ENCODE peak calls at places on chromosomes 7 and 10, in four cellular contexts. H is cardiac muscle cell; L is endothelial cell of umbilical vein; U is naive thymus-derived CD4-positive, alpha-beta T cell. I is an unnamed sample.

GRCh38 chr10:60425392-60426110 is 35.9 kb upstream of the ANK3 start:
- DNase-seq in H (peak; percentile 47), L (peak; percentile 95), U (no peak), I (no peak)

GRCh38 chr10:131771634-131772358 is 129.0 kb upstream of the PPP2R2D start:
- DNase-seq in H (no peak), L (no peak), U (no peak), I (no peak)

GRCh38 chr7:132187869-132188789 is 388.1 kb downstream of the PLXNA4 start:
- DNase-seq in H (no peak), L (no peak), U (no peak), I (no peak)

GRCh38 chr7:139112741-139113250 is 3.3 kb upstream of the ZC3HAV1 start:
- DNase-seq in H (no peak), L (no peak), U (no peak), I (no peak)

GRCh38 chr10:49645417-49646255 is 31.8 kb downstream of the CHAT start:
- DNase-seq in H (no peak), L (no peak), U (no peak), I (no peak)

GRCh38 chr10:14838582-14839304 is 637 bp downstream of the HSPA14 start:
- DNase-seq in H (peak; percentile 16), L (peak; percentile 46), U (peak; percentile 45), I (peak; percentile 47)

GRCh38 chr7:100687740-100688592 is 6.1 kb downstream of the GIGYF1 start:
- DNase-seq in H (no peak), L (no peak), U (no peak), I (no peak)

GRCh38 chr10:126892150-126892872 is 12.9 kb upstream of the DOCK1 start:
- DNase-seq in H (no peak), L (no peak), U (no peak), I (no peak)

GRCh38 chr10:107665459-107665858 is 501.0 kb upstream of the SORCS1 start:
- DNase-seq in H (no peak), L (no peak), U (no peak), I (no peak)

GRCh38 chr7:116633131-116633988 is 38.6 kb upstream of the MET start:
- DNase-seq in H (peak; percentile 62), L (no peak), U (no peak), I (no peak)

DNA sequence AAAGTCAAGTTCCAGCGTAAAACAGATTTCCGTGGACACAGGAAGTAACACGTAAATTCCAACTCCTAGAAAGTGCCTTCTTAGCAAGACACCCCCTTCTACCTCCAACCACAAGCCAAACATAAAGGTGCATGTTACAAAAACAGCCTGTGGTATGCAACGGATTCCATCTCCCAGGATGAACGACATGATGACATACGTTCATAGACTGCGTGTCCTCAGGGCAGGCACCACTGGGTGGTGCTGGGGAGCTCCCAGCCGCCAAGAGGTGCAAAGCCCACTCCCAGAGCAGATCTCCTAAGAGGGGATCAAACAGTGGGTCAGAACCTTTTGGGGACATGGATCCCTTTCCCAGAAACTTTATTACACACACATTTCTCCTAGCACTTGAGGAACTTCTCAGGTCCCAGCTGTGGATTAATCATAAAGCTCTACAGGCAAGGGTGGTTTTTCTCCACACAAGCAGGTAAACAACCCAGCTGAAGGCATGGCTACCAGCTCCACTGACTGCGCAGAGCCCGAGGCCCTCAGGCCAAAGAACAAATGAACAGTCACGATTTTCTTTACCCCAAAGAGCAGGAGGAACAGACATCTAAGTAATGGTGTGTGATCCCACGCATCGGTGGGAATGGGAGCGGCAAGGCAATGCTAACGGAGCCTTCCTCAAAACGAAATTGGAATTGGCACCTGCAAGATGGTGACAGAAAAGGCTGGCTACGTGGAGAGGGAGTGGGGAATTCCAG is 13.8 kb downstream of the PSAP start:
- DNase-seq in H (no peak), L (no peak), U (no peak), I (no peak)
- H3K4me1 ChIP-seq in H (peaks cover 43% of the 10 kb centered on the region), L (peaks cover 26% of the 10 kb centered on the region), U (peaks cover 5% of the 10 kb centered on the region), I (peaks cover 52% of the 10 kb centered on the region)

DNA sequence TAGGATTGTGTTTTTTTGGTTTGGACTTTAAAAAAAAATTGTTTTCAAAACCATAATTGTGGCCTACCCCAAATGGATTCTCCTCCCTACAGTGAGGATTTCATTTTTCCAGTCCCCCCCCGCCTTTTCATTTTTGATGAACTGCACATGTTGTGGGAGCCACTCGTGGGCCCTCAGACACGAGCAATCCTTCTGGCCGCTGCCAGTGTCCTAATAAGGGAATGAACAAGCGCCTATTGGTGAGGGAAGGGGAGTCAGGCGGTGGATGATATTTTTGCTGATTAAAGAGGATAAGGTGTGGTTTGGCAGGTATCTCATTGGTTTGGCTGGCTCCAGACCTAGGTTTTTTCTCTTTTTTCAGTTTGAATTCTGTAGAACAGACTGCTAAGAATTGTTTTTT is 78.7 kb upstream of the AGBL3 start:
- DNase-seq in H (peak; percentile 45), L (no peak), U (no peak), I (no peak)
- H3K4me1 ChIP-seq in H (no peaks in the 10 kb centered on the region), L (no peaks in the 10 kb centered on the region), U (no peaks in the 10 kb centered on the region), I (peaks cover 10% of the 10 kb centered on the region)

DNA sequence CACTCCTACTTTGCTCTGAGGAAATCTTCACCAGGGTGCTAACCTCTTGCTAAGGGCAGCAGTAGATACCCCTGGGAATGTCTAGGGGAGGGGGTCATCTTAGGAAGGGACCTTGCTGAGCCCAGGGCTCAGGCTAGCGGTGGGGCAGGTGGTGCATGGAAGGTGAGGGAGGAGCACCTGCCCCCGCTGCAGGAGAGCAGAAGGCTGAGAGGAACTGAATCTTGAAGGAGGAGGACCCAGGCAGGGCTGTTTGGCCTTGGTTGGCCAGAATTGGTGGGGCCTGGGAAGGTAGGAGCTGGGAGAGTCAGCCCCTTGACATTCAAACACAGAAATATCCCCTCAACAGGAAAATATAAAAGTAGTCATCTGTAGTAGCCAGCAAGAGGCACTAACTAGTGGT is 7.0 kb downstream of the CALHM3 start:
- DNase-seq in H (no peak), L (no peak), U (no peak), I (no peak)
- H3K4me1 ChIP-seq in H (no peaks in the 10 kb centered on the region), L (no peaks in the 10 kb centered on the region), U (peaks cover 27% of the 10 kb centered on the region), I (peaks cover 6% of the 10 kb centered on the region)

DNA sequence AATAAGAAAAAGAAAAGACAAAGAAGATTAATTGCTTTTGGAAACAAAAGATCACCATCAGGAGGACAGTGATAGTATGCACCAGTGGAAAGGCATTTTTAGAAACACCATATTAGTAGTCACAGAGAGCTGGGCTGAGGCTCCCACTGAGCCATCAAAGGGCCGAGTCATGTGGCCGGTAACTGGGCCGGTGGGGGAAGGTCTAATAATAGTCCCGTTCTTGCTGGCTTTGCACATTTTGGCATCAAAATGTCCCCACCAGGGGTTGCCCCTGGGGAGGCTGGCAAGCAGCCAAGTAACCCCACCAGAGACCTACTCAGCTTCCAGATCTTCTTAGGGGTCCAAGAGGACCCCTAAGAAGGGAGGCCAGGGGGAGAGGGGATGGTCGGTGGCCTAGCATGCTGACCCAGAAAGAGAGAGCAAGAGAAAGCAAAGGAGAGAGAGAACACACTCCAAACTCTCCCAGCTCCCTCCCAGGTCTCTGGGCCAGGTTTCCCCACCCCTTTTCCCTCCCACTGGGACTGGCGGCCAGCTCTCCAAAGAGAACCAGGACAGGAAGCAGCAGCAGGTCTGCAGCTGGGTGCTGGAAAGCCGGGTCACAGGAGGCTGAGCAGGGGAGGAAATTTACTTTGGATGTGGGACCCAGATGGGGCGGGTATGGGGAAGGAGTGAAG is 70.2 kb upstream of the FGFR2 start:
- DNase-seq in H (peak; percentile 72), L (peak; percentile 65), U (no peak), I (no peak)
- H3K4me1 ChIP-seq in H (peaks cover 22% of the 10 kb centered on the region), L (no peaks in the 10 kb centered on the region), U (no peaks in the 10 kb centered on the region), I (no peaks in the 10 kb centered on the region)

GRCh38 chr10:125017547-125018298 is 75.8 kb downstream of the ZRANB1 start:
- DNase-seq in H (no peak), L (no peak), U (no peak), I (no peak)

GRCh38 chr10:125014984-125015944 is 73.3 kb downstream of the ZRANB1 start:
- DNase-seq in H (peak; percentile 48), L (no peak), U (no peak), I (no peak)

GRCh38 chr10:125014086-125014830 is 72.3 kb downstream of the ZRANB1 start:
- DNase-seq in H (no peak), L (peak; percentile 25), U (no peak), I (no peak)

GRCh38 chr10:125016611-125017202 is 74.8 kb downstream of the ZRANB1 start:
- DNase-seq in H (peak; percentile 67), L (no peak), U (no peak), I (no peak)

GRCh38 chr10:125016123-125016522 is 74.2 kb downstream of the ZRANB1 start:
- DNase-seq in H (no peak), L (no peak), U (no peak), I (no peak)
- H3K4me1 ChIP-seq in H (no peaks in the 10 kb centered on the region), L (no peaks in the 10 kb centered on the region), U (no peaks in the 10 kb centered on the region), I (peaks cover 24% of the 10 kb centered on the region)

DNA sequence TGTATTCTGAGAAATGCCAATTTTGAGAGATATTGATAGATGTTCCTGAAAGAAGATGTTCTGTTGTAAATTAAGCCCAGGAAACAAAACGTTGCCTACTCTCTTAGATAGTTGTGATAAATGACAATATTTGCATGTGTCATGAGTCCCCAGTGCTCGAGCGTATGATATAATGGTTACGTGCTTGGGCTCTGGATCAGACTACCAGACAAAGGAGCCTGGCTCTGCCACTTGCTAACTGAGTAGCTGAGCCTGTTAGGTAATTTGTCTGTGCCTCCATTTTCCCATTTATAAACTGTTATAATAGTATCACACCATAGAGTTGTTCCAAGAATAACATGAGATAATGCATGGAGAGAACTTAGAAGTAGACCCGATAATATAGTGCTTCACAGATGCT is 1.8 kb downstream of the A1CF start:
- DNase-seq in H (no peak), L (no peak), U (no peak), I (no peak)
- H3K4me1 ChIP-seq in H (no peaks in the 10 kb centered on the region), L (no peaks in the 10 kb centered on the region), U (no peaks in the 10 kb centered on the region), I (no peaks in the 10 kb centered on the region)

DNA sequence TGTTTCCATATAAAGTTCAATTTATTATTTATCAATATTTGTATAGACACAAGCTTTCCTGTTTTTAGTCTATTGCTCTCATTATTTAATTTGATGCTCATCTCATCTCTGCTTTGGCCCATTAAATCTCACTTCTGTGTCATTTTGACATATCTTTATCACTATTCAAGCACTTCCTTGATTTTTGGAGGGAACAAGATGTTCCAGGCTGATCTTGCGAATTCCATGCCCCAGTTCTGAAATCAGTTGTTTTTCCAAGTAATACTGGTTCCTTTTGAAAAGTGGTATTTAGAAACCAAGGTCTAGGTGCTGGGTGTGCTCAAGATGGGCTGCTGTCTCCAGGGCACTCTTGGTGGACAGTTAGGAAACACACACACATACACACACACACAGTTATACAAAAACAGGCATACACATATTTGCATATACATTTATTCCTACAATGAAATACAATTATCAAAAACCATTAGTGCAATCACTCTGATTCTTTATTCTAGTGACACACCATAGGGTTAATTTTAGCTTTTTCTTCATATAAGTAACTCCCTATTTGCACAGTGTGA is 4.4 kb upstream of the RBM33 start:
- DNase-seq in H (no peak), L (no peak), U (no peak), I (no peak)
- H3K4me1 ChIP-seq in H (no peaks in the 10 kb centered on the region), L (peaks cover 4% of the 10 kb centered on the region), U (no peaks in the 10 kb centered on the region), I (peaks cover 15% of the 10 kb centered on the region)

I was measured in SJSA1.